ENCODE peak calls at places on chromosome 12, in four cellular contexts. Q is IMR-90, F is endothelial cell of umbilical vein, M is K562. W is an unnamed sample. For H3K9me1, the result is how much of the 10 kb centered on the place peaks cover.

GRCh38 chr12:109504068-109504467 is 26.6 kb downstream of the UBE3B start:
- DNase-seq in Q (no peak), F (no peak), M (no peak), W (no peak)

GRCh38 chr12:25131270-25131669 is 63.7 kb downstream of the DNAI7 start:
- DNase-seq in Q (no peak), F (no peak), M (no peak), W (no peak)

GRCh38 chr12:64780531-64781373 is 21.5 kb upstream of the GNS start:
- DNase-seq in Q (no peak), F (peak), M (peak), W (no peak)

GRCh38 chr12:116236148-116236731 is 41.3 kb downstream of the MED13L start:
- DNase-seq in Q (peak), F (peak), M (peak), W (no peak)

GRCh38 chr12:58105225-58106119 is 164.1 kb downstream of the ATP23 start:
- DNase-seq in Q (peak), F (peak), M (no peak), W (no peak)

GRCh38 chr12:91885851-91886250 is 259.8 kb downstream of the BTG1 start:
- DNase-seq in Q (no peak), F (peak), M (no peak), W (no peak)

GRCh38 chr12:124592050-124592449 is 24.6 kb upstream of the NCOR2 start:
- DNase-seq in Q (peak), F (peak), M (no peak), W (no peak)

GRCh38 chr12:57027011-57027804 is 10.9 kb upstream of the TAC3 start:
- DNase-seq in Q (no peak), F (no peak), M (peak), W (no peak)

GRCh38 chr12:62194616-62195015 is 65.6 kb upstream of the USP15 start:
- DNase-seq in Q (no peak), F (no peak), M (no peak), W (peak)

GRCh38 chr12:65603428-65604351 is 220.6 kb upstream of the HMGA2 start:
- DNase-seq in Q (peak), F (peak), M (peak), W (no peak)

GRCh38 chr12:3168775-3169221 is 91.6 kb downstream of the TSPAN9 start:
- DNase-seq in Q (peak), F (no peak), M (peak), W (peak)

GRCh38 chr12:58765076-58765475 is 155.2 kb downstream of the LRIG3 start:
- DNase-seq in Q (no peak), F (no peak), M (no peak), W (no peak)

GRCh38 chr12:54419088-54419887 is at the start of gene ITGA5:
- DNase-seq in Q (peak), F (peak), M (peak), W (no peak)

GRCh38 chr12:47383942-47384341 is 304.2 kb upstream of the AMIGO2 start:
- DNase-seq in Q (peak), F (peak), M (no peak), W (no peak)

GRCh38 chr12:3313066-3313465 is 177.9 kb upstream of the PRMT8 start:
- DNase-seq in Q (peak), F (no peak), M (no peak), W (peak)

GRCh38 chr12:19183121-19183838 is 53.7 kb downstream of the PLEKHA5 start:
- DNase-seq in Q (peak), F (no peak), M (no peak), W (no peak)

GRCh38 chr12:51917041-51917590 is 9.8 kb downstream of the ACVRL1 start:
- DNase-seq in Q (no peak), F (no peak), M (no peak), W (no peak)

GRCh38 chr12:85468356-85469157 is 188.5 kb downstream of the ALX1 start:
- DNase-seq in Q (peak), F (peak), M (peak), W (peak)

GRCh38 chr12:16962889-16963288 is 356.9 kb upstream of the LMO3 start:
- DNase-seq in Q (no peak), F (no peak), M (no peak), W (no peak)

GRCh38 chr12:58727526-58727925 is 192.8 kb downstream of the LRIG3 start:
- DNase-seq in Q (peak), F (no peak), M (no peak), W (no peak)

DNA sequence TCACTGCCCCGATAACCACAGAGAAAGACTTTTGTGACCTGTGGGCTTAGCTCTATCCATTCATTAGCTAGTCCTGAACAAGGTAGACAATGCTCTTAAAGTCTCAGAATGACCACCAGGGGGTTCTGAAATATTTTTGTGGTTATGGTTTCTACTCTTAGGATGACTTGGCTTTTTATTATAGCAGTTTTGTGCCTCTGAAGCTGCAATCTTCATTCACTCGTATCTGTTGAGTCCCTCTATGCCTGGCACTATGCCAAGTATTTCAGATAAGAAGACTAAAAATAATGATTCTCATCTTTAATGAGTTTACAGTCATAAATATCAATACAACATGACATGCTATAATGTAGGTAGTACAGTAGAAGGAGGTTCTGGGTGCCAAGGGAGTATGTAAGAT is 130.8 kb upstream of the TRHDE start:
- DNase-seq in Q (peak), F (no peak), M (peak), W (no peak)
- TF ChIP-seq CTCF in Q (peak), F (no peak), M (no peak), W (peak)

GRCh38 chr12:131118366-131118765 is 164.7 kb downstream of the ADGRD1 start:
- DNase-seq in Q (no peak), F (no peak), M (no peak), W (no peak)

GRCh38 chr12:131115766-131116165 is 162.1 kb downstream of the ADGRD1 start:
- DNase-seq in Q (no peak), F (no peak), M (no peak), W (no peak)

GRCh38 chr12:131114942-131115584 is 161.4 kb downstream of the ADGRD1 start:
- DNase-seq in Q (no peak), F (no peak), M (no peak), W (no peak)

GRCh38 chr12:131117438-131118245 is 163.9 kb downstream of the ADGRD1 start:
- DNase-seq in Q (no peak), F (no peak), M (no peak), W (no peak)

GRCh38 chr12:131116437-131117117 is 162.9 kb downstream of the ADGRD1 start:
- DNase-seq in Q (no peak), F (no peak), M (no peak), W (no peak)
- H3K9me1 ChIP-seq in Q (under half), F (under half), M (under half), W (under half)

DNA sequence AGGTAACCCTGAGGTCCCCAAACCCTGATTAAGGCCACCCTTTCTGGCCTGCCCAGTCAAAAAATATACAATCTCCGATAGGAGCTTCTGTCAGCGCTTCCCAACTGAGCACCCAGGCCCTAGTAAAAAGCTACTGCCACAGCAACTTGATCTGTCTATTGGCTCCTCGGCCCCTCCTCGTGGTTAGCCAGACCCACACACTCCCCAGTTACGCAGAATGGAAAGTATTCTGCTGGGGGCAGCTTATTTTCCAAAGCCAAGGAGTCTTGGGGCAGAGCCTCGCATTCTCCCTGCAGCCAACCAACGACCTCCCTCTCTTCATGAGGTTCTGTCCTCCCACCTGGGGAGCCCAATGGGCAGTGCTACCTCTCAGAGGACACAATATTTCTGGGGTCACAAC is 32.1 kb downstream of the FMNL3 start:
- DNase-seq in Q (no peak), F (no peak), M (no peak), W (no peak)
- H3K9ac ChIP-seq in Q (no peak), F (no peak), M (no peak), W (no peak)

GRCh38 chr12:30989754-30990153 is 63.2 kb downstream of the TSPAN11 start:
- DNase-seq in Q (no peak), F (peak), M (peak), W (no peak)
- TF ChIP-seq CTCF in Q (no peak), F (peak), M (peak), W (peak)